ENCODE peak calls at places on chromosomes 3 and 15, in five cellular contexts. K is HepG2, T is K562, M is GM12878, F is GM12892. L is an unnamed sample.

GRCh38 chr3:107421170-107421792 is 44.0 kb downstream of the CCDC54 start:
- DNase-seq in K (peak), T (no peak), M (no peak), F (no peak), L (no peak)

GRCh38 chr3:188663839-188664238 is 507.9 kb upstream of the TPRG1 start:
- DNase-seq in K (no peak), T (no peak), M (no peak), F (no peak), L (no peak)

GRCh38 chr3:150970665-150971327 is 1.7 kb downstream of the CLRN1 start:
- DNase-seq in K (no peak), T (no peak), M (no peak), F (no peak), L (no peak)

GRCh38 chr3:188358787-188359493 is 205.0 kb downstream of the LPP start:
- DNase-seq in K (no peak), T (no peak), M (no peak), F (no peak), L (no peak)

GRCh38 chr15:45714501-45715488 is 80.0 kb downstream of the SQOR start:
- DNase-seq in K (peak), T (peak), M (no peak), F (no peak), L (no peak)

GRCh38 chr3:133883657-133884546 is 11.8 kb downstream of the RAB6B start:
- DNase-seq in K (no peak), T (no peak), M (no peak), F (no peak), L (no peak)

GRCh38 chr3:150105886-150106612 is 135.4 kb upstream of the PFN2 start:
- DNase-seq in K (no peak), T (no peak), M (no peak), F (no peak), L (no peak)

GRCh38 chr3:28986922-28987321 is 293.9 kb upstream of the RBMS3 start:
- DNase-seq in K (no peak), T (no peak), M (no peak), F (no peak), L (no peak)

GRCh38 chr15:62503451-62503850 is 338.4 kb upstream of the C2CD4B start:
- DNase-seq in K (no peak), T (no peak), M (no peak), F (no peak), L (no peak)

GRCh38 chr3:107861422-107861821 is 229.4 kb downstream of the CD47 start:
- DNase-seq in K (no peak), T (no peak), M (no peak), F (no peak), L (no peak)

GRCh38 chr3:148429206-148429605 is 268.5 kb upstream of the AGTR1 start:
- DNase-seq in K (no peak), T (no peak), M (no peak), F (no peak), L (no peak)

GRCh38 chr3:76554717-76555116 is 485.2 kb upstream of the ROBO2 start:
- DNase-seq in K (no peak), T (no peak), M (no peak), F (no peak), L (no peak)

GRCh38 chr3:196988241-196989029 is 19.8 kb upstream of the PIGZ start:
- DNase-seq in K (peak), T (peak), M (no peak), F (peak), L (no peak)

GRCh38 chr3:17038141-17038540 is 153.4 kb downstream of the PLCL2 start:
- DNase-seq in K (no peak), T (no peak), M (no peak), F (no peak), L (no peak)

GRCh38 chr3:187041362-187042061 is 97.8 kb downstream of the RPL39L start:
- DNase-seq in K (peak), T (peak), M (no peak), F (no peak), L (no peak)

GRCh38 chr3:16441306-16441898 is 72.1 kb downstream of the RFTN1 start:
- DNase-seq in K (no peak), T (no peak), M (no peak), F (no peak), L (no peak)

GRCh38 chr3:171851685-171852084 is 8.5 kb downstream of the TMEM212 start:
- DNase-seq in K (no peak), T (no peak), M (no peak), F (no peak), L (no peak)

GRCh38 chr3:154125378-154126030 is 4.3 kb downstream of the ARHGEF26 start:
- DNase-seq in K (peak), T (no peak), M (no peak), F (no peak), L (no peak)

GRCh38 chr3:177179281-177180067 is 17.8 kb downstream of the TBL1XR1 start:
- DNase-seq in K (no peak), T (no peak), M (no peak), F (no peak), L (no peak)

GRCh38 chr3:25033407-25034029 is 394.5 kb upstream of the RARB start:
- DNase-seq in K (peak), T (peak), M (no peak), F (peak), L (peak)

GRCh38 chr15:74525946-74526345 is 15.1 kb upstream of the ARID3B start:
- DNase-seq in K (no peak), T (peak), M (no peak), F (no peak), L (no peak)
- TF ChIP-seq TAF1 in K (no peak), T (no peak), M (no peak), F (no peak), L (no peak)

GRCh38 chr3:101851072-101851471 is 1.8 kb downstream of the NFKBIZ start:
- DNase-seq in K (no peak), T (no peak), M (no peak), F (no peak), L (no peak)

GRCh38 chr3:101848326-101848725 is 988 bp upstream of the NFKBIZ start:
- DNase-seq in K (peak), T (no peak), M (no peak), F (no peak), L (no peak)

GRCh38 chr3:101848754-101849713 is at the start of gene NFKBIZ:
- DNase-seq in K (peak), T (peak), M (no peak), F (peak), L (peak)

GRCh38 chr3:101850327-101851048 is 1.2 kb downstream of the NFKBIZ start:
- DNase-seq in K (no peak), T (no peak), M (peak), F (no peak), L (no peak)

DNA sequence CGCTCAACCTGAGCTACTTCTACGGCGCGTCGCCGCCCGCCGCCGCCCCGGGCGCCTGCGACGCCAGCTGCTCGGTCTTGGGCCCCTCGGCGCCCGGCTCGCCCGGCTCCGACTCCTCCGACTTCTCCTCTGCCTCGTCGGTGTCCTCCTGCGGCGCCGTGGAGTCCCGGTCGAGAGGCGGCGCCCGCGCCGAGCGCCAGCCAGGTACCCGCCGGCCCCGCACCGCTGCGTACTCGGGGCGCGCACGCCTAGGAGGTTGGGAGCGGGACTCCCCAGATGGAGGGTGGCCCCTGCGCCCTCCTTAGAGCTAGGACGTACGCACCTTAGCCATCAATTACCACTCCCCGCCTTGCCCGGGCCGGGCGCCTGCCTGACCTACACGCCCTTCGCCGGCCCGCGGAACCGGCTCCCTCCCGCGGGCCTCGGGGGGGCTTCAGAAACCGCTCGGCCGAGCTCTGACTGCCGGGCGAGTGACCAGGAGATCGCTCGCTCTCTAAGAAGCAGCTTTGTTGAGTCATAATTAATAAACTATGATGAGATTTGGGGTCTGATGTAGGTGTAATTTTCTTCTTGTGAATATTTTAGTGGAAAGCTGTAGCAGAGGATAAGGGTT is 506 bp downstream of the NFKBIZ start:
- DNase-seq in K (no peak), T (peak), M (no peak), F (no peak), L (no peak)
- TF ChIP-seq POLR2AphosphoS5 in K (no peak), T (no peak), M (peak), F (peak), L (peak)

GRCh38 chr3:141367038-141367730 is 1.1 kb upstream of the ZBTB38 start:
- DNase-seq in K (no peak), T (no peak), M (no peak), F (no peak), L (no peak)

GRCh38 chr3:141366285-141367037 is 1.8 kb upstream of the ZBTB38 start:
- DNase-seq in K (peak), T (peak), M (no peak), F (no peak), L (no peak)

GRCh38 chr3:141368925-141369794 is 856 bp downstream of the ZBTB38 start:
- DNase-seq in K (no peak), T (peak), M (no peak), F (no peak), L (no peak)

GRCh38 chr3:141370065-141370533 is 1.8 kb downstream of the ZBTB38 start:
- DNase-seq in K (peak), T (peak), M (peak), F (peak), L (peak)

DNA sequence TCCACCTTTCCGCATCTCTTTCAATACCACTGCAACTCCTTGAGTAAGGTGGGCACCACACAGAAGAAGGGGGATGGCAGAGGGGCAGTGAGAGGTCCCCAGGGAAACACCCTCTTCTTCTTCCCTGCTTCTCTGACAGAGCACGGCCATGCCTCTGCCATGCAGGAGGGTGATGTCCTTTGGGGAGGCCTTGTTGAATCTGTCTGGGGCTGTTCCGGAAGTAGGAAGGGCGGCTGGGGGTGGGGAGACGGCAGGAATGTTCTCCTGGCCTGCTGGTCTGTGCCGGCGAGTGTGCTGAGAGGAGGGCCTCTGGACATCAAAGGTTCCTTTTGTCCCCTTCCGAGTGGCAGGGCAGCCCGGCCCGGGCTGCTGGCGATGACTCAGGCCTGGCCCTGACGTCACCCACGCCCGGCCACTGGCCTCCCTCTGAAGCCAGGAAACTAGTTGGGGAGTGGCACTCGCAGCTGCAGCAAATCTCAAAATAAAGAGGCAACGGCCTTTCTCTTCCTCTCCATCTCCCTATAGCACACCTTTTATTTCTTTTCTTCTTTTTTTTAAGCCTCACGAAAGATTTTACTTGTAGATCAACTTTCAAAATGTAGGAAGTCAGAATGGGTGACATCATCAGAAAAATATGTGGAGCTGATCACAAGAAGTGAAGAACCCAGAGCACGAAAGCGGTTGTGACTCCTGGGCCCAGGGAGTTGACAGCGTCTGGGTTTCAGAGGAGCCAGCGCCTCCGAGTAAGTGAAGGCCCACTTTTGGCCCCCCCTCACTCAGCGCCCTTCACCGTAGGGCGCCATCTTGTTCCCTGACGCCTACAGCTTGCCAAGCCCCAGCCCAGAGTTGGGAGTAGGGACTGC is at the start of gene ZBTB38:
- DNase-seq in K (peak), T (peak), M (no peak), F (peak), L (no peak)
- TF ChIP-seq POLR2A in K (peak), T (peak), M (peak), F (peak), L (no peak)

GRCh38 chr3:62667714-62668113 is 207.5 kb downstream of the CADPS start:
- DNase-seq in K (peak), T (peak), M (no peak), F (no peak), L (no peak)
- TF ChIP-seq TAF1 in K (no peak), T (no peak), M (no peak), F (no peak), L (no peak)

DNA sequence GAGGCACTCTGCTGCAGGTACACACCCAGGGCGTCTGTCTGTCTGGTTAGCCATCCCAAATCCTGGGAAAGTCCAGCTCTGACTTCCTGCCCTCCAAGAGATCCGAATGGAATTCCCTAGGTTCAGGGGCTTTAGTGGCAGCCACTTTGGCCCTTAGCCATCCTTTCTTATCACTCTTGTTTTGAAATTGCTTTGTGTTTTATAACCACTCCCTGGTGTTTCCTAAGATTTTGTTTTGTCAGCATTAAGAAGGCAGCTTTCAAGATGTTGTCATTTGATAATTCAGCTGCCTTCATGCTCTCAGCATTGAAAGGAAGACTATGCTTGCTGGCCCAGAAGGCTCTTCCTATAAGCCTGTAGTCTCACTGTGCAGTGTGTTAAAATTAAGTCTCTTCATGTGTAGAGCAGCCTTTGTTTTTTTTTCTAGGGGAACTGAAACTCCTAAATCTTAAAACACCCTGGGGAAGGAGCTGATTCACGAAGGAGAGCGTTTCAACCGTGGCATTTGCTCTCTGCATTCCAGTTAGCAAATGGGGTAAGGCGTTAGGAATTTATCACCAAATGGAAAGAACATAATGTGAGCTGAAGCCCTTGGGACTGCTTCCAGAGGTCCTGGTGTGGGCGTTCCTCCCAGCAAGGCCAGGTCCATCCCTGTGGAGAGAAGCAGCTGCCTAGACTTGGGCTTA is 14.2 kb upstream of the CLEC3B start:
- DNase-seq in K (no peak), T (no peak), M (no peak), F (no peak), L (no peak)
- TF ChIP-seq POLR2AphosphoS5 in K (no peak), T (no peak), M (no peak), F (no peak), L (no peak)

GRCh38 chr15:91878319-91878718 is 24.8 kb downstream of the SLCO3A1 start:
- DNase-seq in K (no peak), T (no peak), M (no peak), F (no peak), L (no peak)
- TF ChIP-seq POLR2A in K (no peak), T (no peak), M (no peak), F (no peak), L (no peak)

GRCh38 chr3:55572816-55573215 is 85.7 kb upstream of the WNT5A start:
- DNase-seq in K (no peak), T (no peak), M (no peak), F (no peak), L (no peak)

GRCh38 chr3:55570361-55570760 is 83.3 kb upstream of the WNT5A start:
- DNase-seq in K (no peak), T (no peak), M (no peak), F (no peak), L (no peak)

GRCh38 chr3:55571913-55572312 is 84.8 kb upstream of the WNT5A start:
- DNase-seq in K (peak), T (no peak), M (no peak), F (no peak), L (no peak)

GRCh38 chr3:55569033-55569518 is 82.0 kb upstream of the WNT5A start:
- DNase-seq in K (no peak), T (no peak), M (no peak), F (no peak), L (no peak)

GRCh38 chr3:55571216-55571813 is 84.2 kb upstream of the WNT5A start:
- DNase-seq in K (no peak), T (no peak), M (peak), F (no peak), L (no peak)
- TF ChIP-seq TAF1 in K (no peak), T (no peak), M (no peak), F (no peak), L (no peak)

GRCh38 chr3:49500408-49501257 is 30.6 kb downstream of the DAG1 start:
- DNase-seq in K (peak), T (peak), M (no peak), F (no peak), L (no peak)
- TF ChIP-seq POLR2AphosphoS5 in K (peak), T (peak), M (no peak), F (no peak), L (no peak)

GRCh38 chr3:147216143-147216673 is 190.1 kb downstream of the ZIC4 start:
- DNase-seq in K (no peak), T (no peak), M (no peak), F (no peak), L (no peak)

GRCh38 chr3:147215660-147216059 is 190.7 kb downstream of the ZIC4 start:
- DNase-seq in K (no peak), T (no peak), M (no peak), F (no peak), L (no peak)

GRCh38 chr3:147213633-147214032 is 192.7 kb downstream of the ZIC4 start:
- DNase-seq in K (no peak), T (no peak), M (no peak), F (no peak), L (no peak)

DNA sequence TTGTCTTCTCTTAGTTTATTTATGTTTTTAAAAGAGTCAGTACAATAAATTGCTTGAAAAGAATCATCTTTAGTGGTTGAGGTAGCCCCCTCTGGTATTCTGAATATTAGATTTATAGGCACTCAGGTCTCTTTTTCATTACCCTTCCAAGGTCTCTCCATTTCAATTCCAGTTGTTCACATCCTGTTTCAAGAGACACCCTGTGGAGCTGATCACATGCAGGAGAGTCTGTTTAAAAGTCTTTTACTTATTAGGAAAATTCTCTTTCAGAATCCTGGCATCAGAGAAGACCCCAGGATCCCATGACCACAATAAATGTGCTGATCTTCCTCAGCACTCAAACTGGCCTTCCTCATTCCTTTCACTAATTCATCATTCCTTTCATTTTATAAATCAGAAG is 195.7 kb downstream of the ZIC4 start:
- DNase-seq in K (no peak), T (no peak), M (no peak), F (no peak), L (no peak)
- TF ChIP-seq POLR2A in K (no peak), T (no peak), M (no peak), F (no peak), L (no peak)

GRCh38 chr15:80698636-80699035 is 3.5 kb downstream of the ABHD17C start:
- DNase-seq in K (no peak), T (no peak), M (no peak), F (no peak), L (no peak)
- TF ChIP-seq TAF1 in K (no peak), T (no peak), M (no peak), F (no peak), L (no peak)

L was measured in GM12891.